ENCODE peak calls at places on chromosomes 2 and 18, in ten cellular contexts. One of them, this sample, is unnamed. For H3K4me1, the result is how much of the 10 kb centered on the place peaks cover.

GRCh38 chr2:113851640-113852039 is 38.2 kb upstream of the ACTR3 start:
- DNase-seq in kidney: no peak
- DNase-seq in breast epithelium: no peak
- DNase-seq in fibroblast of lung: peak
- DNase-seq in CD8-positive, alpha-beta T cell: no peak
- DNase-seq in lung: no peak
- DNase-seq in tibial artery: no peak
- DNase-seq in H9: no peak
- DNase-seq in upper lobe of right lung: no peak
- DNase-seq in stomach: no peak
- DNase-seq in this sample: peak

GRCh38 chr2:236919209-236919608 is 166.5 kb upstream of the COPS8 start:
- DNase-seq in kidney: no peak
- DNase-seq in breast epithelium: no peak
- DNase-seq in fibroblast of lung: peak
- DNase-seq in CD8-positive, alpha-beta T cell: no peak
- DNase-seq in lung: peak
- DNase-seq in tibial artery: no peak
- DNase-seq in H9: no peak
- DNase-seq in upper lobe of right lung: no peak
- DNase-seq in stomach: no peak
- DNase-seq in this sample: no peak

GRCh38 chr2:30629866-30630265 is 177.4 kb downstream of the CAPN13 start:
- DNase-seq in kidney: no peak
- DNase-seq in breast epithelium: no peak
- DNase-seq in fibroblast of lung: peak
- DNase-seq in CD8-positive, alpha-beta T cell: no peak
- DNase-seq in lung: no peak
- DNase-seq in tibial artery: no peak
- DNase-seq in H9: no peak
- DNase-seq in upper lobe of right lung: no peak
- DNase-seq in stomach: no peak
- DNase-seq in this sample: no peak

GRCh38 chr2:177264539-177265385 is at the start of gene NFE2L2:
- DNase-seq in kidney: peak
- DNase-seq in breast epithelium: peak
- DNase-seq in fibroblast of lung: peak
- DNase-seq in CD8-positive, alpha-beta T cell: peak
- DNase-seq in lung: peak
- DNase-seq in tibial artery: peak
- DNase-seq in H9: peak
- DNase-seq in upper lobe of right lung: peak
- DNase-seq in stomach: peak
- DNase-seq in this sample: peak

GRCh38 chr2:218999881-219000568 is 6.8 kb upstream of the CRYBA2 start:
- DNase-seq in kidney: no peak
- DNase-seq in breast epithelium: no peak
- DNase-seq in fibroblast of lung: no peak
- DNase-seq in CD8-positive, alpha-beta T cell: no peak
- DNase-seq in lung: no peak
- DNase-seq in tibial artery: no peak
- DNase-seq in H9: peak
- DNase-seq in upper lobe of right lung: no peak
- DNase-seq in stomach: no peak
- DNase-seq in this sample: peak

GRCh38 chr2:128354161-128354560 is 35.5 kb upstream of the HS6ST1 start:
- DNase-seq in kidney: peak
- DNase-seq in breast epithelium: no peak
- DNase-seq in fibroblast of lung: no peak
- DNase-seq in CD8-positive, alpha-beta T cell: no peak
- DNase-seq in lung: peak
- DNase-seq in tibial artery: no peak
- DNase-seq in H9: no peak
- DNase-seq in upper lobe of right lung: no peak
- DNase-seq in stomach: no peak
- DNase-seq in this sample: no peak

GRCh38 chr18:77127769-77128671 is 4.6 kb downstream of the MBP start:
- DNase-seq in kidney: no peak
- DNase-seq in breast epithelium: no peak
- DNase-seq in fibroblast of lung: peak
- DNase-seq in CD8-positive, alpha-beta T cell: peak
- DNase-seq in lung: peak
- DNase-seq in tibial artery: no peak
- DNase-seq in H9: no peak
- DNase-seq in upper lobe of right lung: no peak
- DNase-seq in stomach: no peak
- DNase-seq in this sample: peak

GRCh38 chr2:55163258-55163657 is 68.8 kb downstream of the CLHC1 start:
- DNase-seq in kidney: peak
- DNase-seq in breast epithelium: no peak
- DNase-seq in fibroblast of lung: peak
- DNase-seq in CD8-positive, alpha-beta T cell: no peak
- DNase-seq in lung: no peak
- DNase-seq in tibial artery: no peak
- DNase-seq in H9: no peak
- DNase-seq in upper lobe of right lung: no peak
- DNase-seq in stomach: no peak
- DNase-seq in this sample: no peak

GRCh38 chr2:225765845-225766244 is 366.3 kb downstream of the NYAP2 start:
- DNase-seq in kidney: no peak
- DNase-seq in breast epithelium: no peak
- DNase-seq in fibroblast of lung: no peak
- DNase-seq in CD8-positive, alpha-beta T cell: no peak
- DNase-seq in lung: no peak
- DNase-seq in tibial artery: no peak
- DNase-seq in H9: no peak
- DNase-seq in upper lobe of right lung: no peak
- DNase-seq in stomach: no peak
- DNase-seq in this sample: no peak

GRCh38 chr2:225512469-225512868 is 113.0 kb downstream of the NYAP2 start:
- DNase-seq in kidney: no peak
- DNase-seq in breast epithelium: no peak
- DNase-seq in fibroblast of lung: no peak
- DNase-seq in CD8-positive, alpha-beta T cell: no peak
- DNase-seq in lung: no peak
- DNase-seq in tibial artery: no peak
- DNase-seq in H9: no peak
- DNase-seq in upper lobe of right lung: no peak
- DNase-seq in stomach: no peak
- DNase-seq in this sample: no peak

GRCh38 chr2:241445426-241445825 is 63.0 kb downstream of the STK25 start:
- DNase-seq in kidney: no peak
- DNase-seq in breast epithelium: no peak
- DNase-seq in fibroblast of lung: no peak
- DNase-seq in CD8-positive, alpha-beta T cell: no peak
- DNase-seq in lung: no peak
- DNase-seq in tibial artery: no peak
- DNase-seq in H9: no peak
- DNase-seq in upper lobe of right lung: no peak
- DNase-seq in stomach: no peak
- DNase-seq in this sample: no peak

GRCh38 chr2:27471961-27472360 is 17.6 kb downstream of the IFT172 start:
- DNase-seq in kidney: no peak
- DNase-seq in breast epithelium: no peak
- DNase-seq in fibroblast of lung: no peak
- DNase-seq in CD8-positive, alpha-beta T cell: no peak
- DNase-seq in lung: no peak
- DNase-seq in tibial artery: no peak
- DNase-seq in H9: no peak
- DNase-seq in upper lobe of right lung: no peak
- DNase-seq in stomach: no peak
- DNase-seq in this sample: no peak

GRCh38 chr2:109453596-109453995 is 160.2 kb downstream of the SEPTIN10 start:
- DNase-seq in kidney: no peak
- DNase-seq in breast epithelium: no peak
- DNase-seq in fibroblast of lung: no peak
- DNase-seq in CD8-positive, alpha-beta T cell: no peak
- DNase-seq in lung: no peak
- DNase-seq in tibial artery: peak
- DNase-seq in H9: no peak
- DNase-seq in upper lobe of right lung: peak
- DNase-seq in stomach: no peak
- DNase-seq in this sample: peak

GRCh38 chr2:45443012-45443411 is 168.1 kb downstream of the SRBD1 start:
- DNase-seq in kidney: no peak
- DNase-seq in breast epithelium: no peak
- DNase-seq in fibroblast of lung: no peak
- DNase-seq in CD8-positive, alpha-beta T cell: no peak
- DNase-seq in lung: no peak
- DNase-seq in tibial artery: no peak
- DNase-seq in H9: no peak
- DNase-seq in upper lobe of right lung: no peak
- DNase-seq in stomach: no peak
- DNase-seq in this sample: no peak

DNA sequence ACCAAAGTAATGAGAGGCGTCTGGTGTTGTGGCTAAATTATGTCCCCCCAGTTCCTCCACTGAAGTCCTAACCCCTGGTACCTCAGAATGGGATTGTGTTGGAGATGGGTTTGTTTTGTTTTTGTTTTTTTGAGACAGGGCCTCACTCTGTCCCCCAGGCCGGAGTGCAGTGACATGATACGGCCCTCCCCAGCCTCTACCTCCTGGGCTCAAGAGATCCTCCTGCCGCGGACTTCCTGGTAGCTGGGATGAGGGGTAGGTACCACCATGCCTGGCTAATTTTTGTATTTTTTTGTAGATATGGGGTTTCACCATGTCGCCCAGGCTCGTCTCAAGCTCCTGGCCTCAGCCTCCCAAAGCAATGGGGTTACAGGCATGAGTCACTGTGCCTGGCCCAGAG is 73.6 kb upstream of the SMAD7 start:
- DNase-seq in kidney: peak
- DNase-seq in breast epithelium: no peak
- DNase-seq in fibroblast of lung: no peak
- DNase-seq in CD8-positive, alpha-beta T cell: no peak
- DNase-seq in lung: no peak
- DNase-seq in tibial artery: no peak
- DNase-seq in H9: no peak
- DNase-seq in upper lobe of right lung: peak
- DNase-seq in stomach: no peak
- DNase-seq in this sample: no peak
- H3K4me1 ChIP-seq in kidney: under half
- H3K4me1 ChIP-seq in breast epithelium: under half
- H3K4me1 ChIP-seq in fibroblast of lung: under half
- H3K4me1 ChIP-seq in CD8-positive, alpha-beta T cell: under half
- H3K4me1 ChIP-seq in lung: under half
- H3K4me1 ChIP-seq in tibial artery: under half
- H3K4me1 ChIP-seq in H9: under half
- H3K4me1 ChIP-seq in upper lobe of right lung: under half
- H3K4me1 ChIP-seq in stomach: under half
- H3K4me1 ChIP-seq in this sample: under half

GRCh38 chr2:205716126-205716525 is 33.8 kb downstream of the NRP2 start:
- DNase-seq in kidney: no peak
- DNase-seq in breast epithelium: no peak
- DNase-seq in fibroblast of lung: no peak
- DNase-seq in CD8-positive, alpha-beta T cell: no peak
- DNase-seq in lung: no peak
- DNase-seq in tibial artery: no peak
- DNase-seq in H9: peak
- DNase-seq in upper lobe of right lung: no peak
- DNase-seq in stomach: no peak
- DNase-seq in this sample: no peak
- TF ChIP-seq CTCF in kidney: no peak
- TF ChIP-seq CTCF in breast epithelium: no peak
- TF ChIP-seq CTCF in fibroblast of lung: peak
- TF ChIP-seq CTCF in CD8-positive, alpha-beta T cell: no peak
- TF ChIP-seq CTCF in lung: no peak
- TF ChIP-seq CTCF in tibial artery: no peak
- TF ChIP-seq CTCF in H9: peak
- TF ChIP-seq CTCF in upper lobe of right lung: peak
- TF ChIP-seq CTCF in stomach: no peak
- TF ChIP-seq CTCF in this sample: no peak

GRCh38 chr2:234955091-234955511 is 3.3 kb downstream of the SH3BP4 start:
- DNase-seq in kidney: no peak
- DNase-seq in breast epithelium: no peak
- DNase-seq in fibroblast of lung: no peak
- DNase-seq in CD8-positive, alpha-beta T cell: no peak
- DNase-seq in lung: no peak
- DNase-seq in tibial artery: peak
- DNase-seq in H9: no peak
- DNase-seq in upper lobe of right lung: no peak
- DNase-seq in stomach: no peak
- DNase-seq in this sample: peak

GRCh38 chr2:234952270-234953115 is 676 bp downstream of the SH3BP4 start:
- DNase-seq in kidney: peak
- DNase-seq in breast epithelium: peak
- DNase-seq in fibroblast of lung: no peak
- DNase-seq in CD8-positive, alpha-beta T cell: no peak
- DNase-seq in lung: no peak
- DNase-seq in tibial artery: peak
- DNase-seq in H9: no peak
- DNase-seq in upper lobe of right lung: peak
- DNase-seq in stomach: peak
- DNase-seq in this sample: no peak

GRCh38 chr2:234954551-234954992 is 2.8 kb downstream of the SH3BP4 start:
- DNase-seq in kidney: peak
- DNase-seq in breast epithelium: no peak
- DNase-seq in fibroblast of lung: peak
- DNase-seq in CD8-positive, alpha-beta T cell: no peak
- DNase-seq in lung: no peak
- DNase-seq in tibial artery: peak
- DNase-seq in H9: no peak
- DNase-seq in upper lobe of right lung: no peak
- DNase-seq in stomach: no peak
- DNase-seq in this sample: peak

GRCh38 chr2:234951386-234952269 is at the start of gene SH3BP4:
- DNase-seq in kidney: peak
- DNase-seq in breast epithelium: peak
- DNase-seq in fibroblast of lung: peak
- DNase-seq in CD8-positive, alpha-beta T cell: no peak
- DNase-seq in lung: peak
- DNase-seq in tibial artery: peak
- DNase-seq in H9: peak
- DNase-seq in upper lobe of right lung: peak
- DNase-seq in stomach: peak
- DNase-seq in this sample: peak

GRCh38 chr2:234953116-234954031 is 1.6 kb downstream of the SH3BP4 start:
- DNase-seq in kidney: peak
- DNase-seq in breast epithelium: peak
- DNase-seq in fibroblast of lung: peak
- DNase-seq in CD8-positive, alpha-beta T cell: no peak
- DNase-seq in lung: no peak
- DNase-seq in tibial artery: peak
- DNase-seq in H9: no peak
- DNase-seq in upper lobe of right lung: no peak
- DNase-seq in stomach: peak
- DNase-seq in this sample: no peak
- H3K27ac ChIP-seq in kidney: peak
- H3K27ac ChIP-seq in breast epithelium: peak
- H3K27ac ChIP-seq in fibroblast of lung: peak
- H3K27ac ChIP-seq in CD8-positive, alpha-beta T cell: no peak
- H3K27ac ChIP-seq in lung: peak
- H3K27ac ChIP-seq in tibial artery: peak
- H3K27ac ChIP-seq in H9: no peak
- H3K27ac ChIP-seq in upper lobe of right lung: peak
- H3K27ac ChIP-seq in stomach: peak
- H3K27ac ChIP-seq in this sample: peak

DNA sequence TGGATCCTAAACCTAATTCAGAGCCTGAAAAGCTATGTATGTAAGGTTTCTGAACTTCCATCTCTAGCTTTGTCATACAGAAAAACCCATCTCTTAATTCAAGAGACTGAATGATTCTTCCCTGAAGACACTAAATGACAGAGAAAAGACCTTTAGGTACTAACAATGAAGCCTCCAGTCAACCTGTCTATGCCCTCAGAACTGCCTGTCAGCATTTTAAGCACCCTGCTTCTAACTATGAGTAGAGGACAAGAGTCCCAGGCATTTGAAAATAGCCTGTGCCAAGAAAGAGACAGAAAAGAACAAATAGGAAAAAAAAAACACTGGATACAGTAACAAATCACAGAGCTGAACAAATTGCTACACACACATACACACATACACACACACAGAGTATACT is 48.6 kb downstream of the AP1S3 start:
- DNase-seq in kidney: no peak
- DNase-seq in breast epithelium: no peak
- DNase-seq in fibroblast of lung: no peak
- DNase-seq in CD8-positive, alpha-beta T cell: no peak
- DNase-seq in lung: no peak
- DNase-seq in tibial artery: no peak
- DNase-seq in H9: no peak
- DNase-seq in upper lobe of right lung: no peak
- DNase-seq in stomach: no peak
- DNase-seq in this sample: no peak
- H3K4me1 ChIP-seq in kidney: under half
- H3K4me1 ChIP-seq in breast epithelium: under half
- H3K4me1 ChIP-seq in fibroblast of lung: under half
- H3K4me1 ChIP-seq in CD8-positive, alpha-beta T cell: under half
- H3K4me1 ChIP-seq in lung: under half
- H3K4me1 ChIP-seq in tibial artery: under half
- H3K4me1 ChIP-seq in H9: under half
- H3K4me1 ChIP-seq in upper lobe of right lung: under half
- H3K4me1 ChIP-seq in stomach: under half
- H3K4me1 ChIP-seq in this sample: under half